ENCODE peak calls at places on chromosome 17, in seven cellular contexts. Z is body of pancreas, M is breast epithelium, K is lung, S is cardiac muscle cell, N is vagina, F is sigmoid colon. D is an unnamed sample. For H3K36me3, the result is how much of the 10 kb centered on the place peaks cover.

GRCh38 chr17:55190748-55191147 is 74.0 kb upstream of the HLF start:
- DNase-seq in Z (no peak), M (no peak), K (no peak), S (no peak), N (no peak), F (no peak), D (no peak)

GRCh38 chr17:57459286-57459915 is 203.1 kb downstream of the MSI2 start:
- DNase-seq in Z (no peak), M (no peak), K (no peak), S (peak), N (no peak), F (no peak), D (no peak)

GRCh38 chr17:1413281-1413791 is 13.3 kb upstream of the YWHAE start:
- DNase-seq in Z (peak), M (no peak), K (peak), S (peak), N (no peak), F (no peak), D (no peak)

GRCh38 chr17:77337150-77337549 is 196.4 kb downstream of the SEC14L1 start:
- DNase-seq in Z (no peak), M (no peak), K (no peak), S (no peak), N (peak), F (no peak), D (no peak)

GRCh38 chr17:74410001-74410443 is 21.9 kb upstream of the GPRC5C start:
- DNase-seq in Z (no peak), M (no peak), K (no peak), S (no peak), N (no peak), F (no peak), D (no peak)

GRCh38 chr17:73196500-73196899 is 3.6 kb downstream of the COG1 start:
- DNase-seq in Z (peak), M (no peak), K (no peak), S (peak), N (no peak), F (peak), D (no peak)

GRCh38 chr17:44083250-44083849 is 12.8 kb downstream of the G6PC3 start:
- DNase-seq in Z (no peak), M (no peak), K (no peak), S (no peak), N (no peak), F (no peak), D (no peak)

GRCh38 chr17:41522301-41523224 is 3.9 kb upstream of the KRT15 start:
- DNase-seq in Z (no peak), M (peak), K (no peak), S (no peak), N (no peak), F (no peak), D (no peak)

GRCh38 chr17:1231456-1231855 is 38.8 kb upstream of the BHLHA9 start:
- DNase-seq in Z (no peak), M (no peak), K (peak), S (peak), N (no peak), F (peak), D (no peak)

GRCh38 chr17:1693339-1693738 is 8.7 kb upstream of the PRPF8 start:
- DNase-seq in Z (no peak), M (no peak), K (no peak), S (no peak), N (no peak), F (no peak), D (no peak)

GRCh38 chr17:62869885-62870580 is 61.9 kb upstream of the MARCHF10 start:
- DNase-seq in Z (no peak), M (no peak), K (no peak), S (peak), N (peak), F (no peak), D (no peak)

GRCh38 chr17:57106107-57106835 is 21.2 kb downstream of the AKAP1 start:
- DNase-seq in Z (peak), M (no peak), K (no peak), S (no peak), N (no peak), F (no peak), D (no peak)

GRCh38 chr17:2189231-2189630 is 114.4 kb downstream of the SMG6 start:
- DNase-seq in Z (no peak), M (no peak), K (no peak), S (no peak), N (no peak), F (no peak), D (no peak)

GRCh38 chr17:28169621-28170349 is 127.3 kb downstream of the NLK start:
- DNase-seq in Z (no peak), M (no peak), K (no peak), S (no peak), N (no peak), F (no peak), D (no peak)

GRCh38 chr17:9900744-9901143 is 4.3 kb downstream of the RCVRN start:
- DNase-seq in Z (no peak), M (no peak), K (no peak), S (peak), N (no peak), F (no peak), D (no peak)

GRCh38 chr17:66625321-66625767 is 209.6 kb upstream of the CACNG5 start:
- DNase-seq in Z (no peak), M (no peak), K (no peak), S (peak), N (no peak), F (no peak), D (no peak)

GRCh38 chr17:81161972-81162371 is 3.3 kb upstream of the PVALEF start:
- DNase-seq in Z (no peak), M (no peak), K (no peak), S (no peak), N (no peak), F (no peak), D (no peak)

GRCh38 chr17:11239379-11239970 is 1.5 kb upstream of the SHISA6 start:
- DNase-seq in Z (no peak), M (no peak), K (no peak), S (no peak), N (no peak), F (no peak), D (no peak)

GRCh38 chr17:61352408-61352770 is 47.3 kb upstream of the TBX2 start:
- DNase-seq in Z (no peak), M (no peak), K (no peak), S (peak), N (no peak), F (no peak), D (no peak)

GRCh38 chr17:64357191-64357981 is 33.3 kb downstream of the PECAM1 start:
- DNase-seq in Z (no peak), M (peak), K (no peak), S (peak), N (no peak), F (peak), D (no peak)

GRCh38 chr17:70102531-70102930 is 27.5 kb downstream of the KCNJ16 start:
- DNase-seq in Z (no peak), M (no peak), K (no peak), S (no peak), N (no peak), F (no peak), D (no peak)

GRCh38 chr17:82536220-82537201 is 17.0 kb downstream of the FOXK2 start:
- DNase-seq in Z (no peak), M (no peak), K (peak), S (peak), N (no peak), F (peak), D (no peak)

GRCh38 chr17:49545811-49546545 is 29.7 kb upstream of the NXPH3 start:
- DNase-seq in Z (no peak), M (no peak), K (no peak), S (no peak), N (no peak), F (no peak), D (no peak)

GRCh38 chr17:77684803-77685580 is 273.5 kb upstream of the TNRC6C start:
- DNase-seq in Z (no peak), M (no peak), K (no peak), S (no peak), N (no peak), F (peak), D (no peak)

GRCh38 chr17:29927546-29927945 is 2.5 kb downstream of the SSH2 start:
- DNase-seq in Z (no peak), M (no peak), K (no peak), S (peak), N (no peak), F (no peak), D (no peak)

GRCh38 chr17:41528959-41529353 is 848 bp upstream of the KRT19 start:
- DNase-seq in Z (no peak), M (no peak), K (no peak), S (no peak), N (no peak), F (no peak), D (no peak)

GRCh38 chr17:30952645-30953393 is 18.0 kb upstream of the RNF135 start:
- DNase-seq in Z (no peak), M (no peak), K (no peak), S (no peak), N (no peak), F (peak), D (no peak)

GRCh38 chr17:78737332-78737731 is 44.7 kb downstream of the CYTH1 start:
- DNase-seq in Z (no peak), M (no peak), K (no peak), S (peak), N (no peak), F (no peak), D (no peak)
- H3K4me3 ChIP-seq in Z (no peak), M (peak), K (no peak), S (no peak), N (no peak), F (no peak), D (peak)

DNA sequence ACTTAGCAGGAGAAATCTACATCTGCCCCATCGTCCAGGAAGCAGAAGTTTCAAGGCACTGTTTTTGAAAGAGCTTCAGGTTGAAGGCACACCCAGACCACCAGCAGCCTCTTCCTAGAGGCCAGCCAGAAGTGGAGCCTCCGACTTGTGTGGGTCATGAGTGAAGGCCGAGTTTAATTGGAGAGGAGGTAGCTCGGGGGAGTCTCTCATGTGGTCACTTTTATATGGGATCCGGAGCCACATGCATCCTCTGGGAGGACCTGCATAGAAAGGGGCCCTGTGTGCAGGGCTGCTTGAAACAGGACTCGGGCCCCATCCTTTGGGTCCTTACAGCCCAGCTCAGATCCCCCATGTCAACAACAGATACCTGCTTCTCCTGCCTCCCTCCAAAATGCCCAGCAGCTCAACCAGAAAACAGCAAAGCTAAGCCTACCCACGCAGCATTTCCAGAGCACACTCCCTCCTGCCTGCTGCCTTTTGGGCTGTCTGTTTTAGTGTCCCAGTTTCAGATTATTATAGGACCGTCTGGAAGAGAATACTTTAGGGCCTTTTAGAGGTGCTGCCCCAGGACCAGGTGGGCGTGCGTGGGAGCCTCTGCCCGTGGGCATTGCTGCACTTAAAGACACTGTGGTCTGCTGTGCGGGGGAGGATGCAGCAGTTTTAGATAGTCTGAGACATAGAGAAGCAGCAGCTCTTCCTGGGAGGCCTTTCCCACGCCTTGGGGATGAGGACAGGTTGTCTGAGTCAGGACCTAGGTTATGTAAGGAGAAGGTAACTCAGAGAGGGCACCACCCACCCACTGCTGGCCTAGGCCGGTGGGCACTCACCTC is 29.5 kb downstream of the MPRIP start:
- DNase-seq in Z (no peak), M (no peak), K (no peak), S (no peak), N (no peak), F (peak), D (no peak)
- H3K36me3 ChIP-seq in Z (under half), M (under half), K (under half), S (under half), N (under half), F (under half), D (under half)

GRCh38 chr17:38424297-38424972 is 3.8 kb upstream of the ARHGAP23 start:
- DNase-seq in Z (no peak), M (no peak), K (no peak), S (no peak), N (no peak), F (no peak), D (no peak)
- H3K4me3 ChIP-seq in Z (no peak), M (no peak), K (no peak), S (no peak), N (no peak), F (no peak), D (no peak)

GRCh38 chr17:8496081-8496480 is 60.4 kb downstream of the NDEL1 start:
- DNase-seq in Z (no peak), M (no peak), K (no peak), S (no peak), N (no peak), F (no peak), D (no peak)
- H3K36me3 ChIP-seq in Z (under half), M (under half), K (under half), S (half or more), N (under half), F (under half), D (under half)